ENCODE peak calls at places on chromosomes 7 and 10, in ten cellular contexts. One of them, this sample, is unnamed.
A peak's percentile ranks its signal among the peaks of the same experiment; 100 is the strongest.

GRCh38 chr7:33979807-33980355 is 74.5 kb downstream of the BMPER start:
- DNase-seq in amniotic stem cell: no peak
- DNase-seq in heart right ventricle: no peak
- DNase-seq in T-cell: no peak
- DNase-seq in epithelial cell of prostate: peak; percentile 20
- DNase-seq in CD4-positive, alpha-beta T cell: no peak
- DNase-seq in stimulated activated CD8-positive, alpha-beta memory T cell treated with anti-CD3 and anti-CD28 coated beads, Interleukin-12 subunit alpha, Interleukin-12 subunit beta, amount 100 ng/mL, for 4 hours: no peak
- DNase-seq in ACHN: peak; percentile 42
- DNase-seq in EH: peak; percentile 99
- DNase-seq in fibroblast of the conjunctiva: no peak
- DNase-seq in this sample: no peak

GRCh38 chr7:140322759-140323158 is 75.6 kb downstream of the SLC37A3 start:
- DNase-seq in epithelial cell of prostate: no peak
- DNase-seq in heart right ventricle: no peak
- DNase-seq in stimulated activated CD8-positive, alpha-beta memory T cell treated with anti-CD3 and anti-CD28 coated beads, Interleukin-12 subunit alpha, Interleukin-12 subunit beta, amount 100 ng/mL, for 4 hours: no peak
- DNase-seq in EH: no peak
- DNase-seq in T-cell: no peak
- DNase-seq in fibroblast of the conjunctiva: no peak
- DNase-seq in amniotic stem cell: no peak
- DNase-seq in ACHN: no peak
- DNase-seq in CD4-positive, alpha-beta T cell: no peak
- DNase-seq in this sample: no peak

GRCh38 chr7:4158826-4159225 is 523.3 kb upstream of the FOXK1 start:
- DNase-seq in T-cell: no peak
- DNase-seq in fibroblast of the conjunctiva: no peak
- DNase-seq in ACHN: no peak
- DNase-seq in epithelial cell of prostate: no peak
- DNase-seq in amniotic stem cell: no peak
- DNase-seq in heart right ventricle: no peak
- DNase-seq in EH: no peak
- DNase-seq in CD4-positive, alpha-beta T cell: no peak
- DNase-seq in stimulated activated CD8-positive, alpha-beta memory T cell treated with anti-CD3 and anti-CD28 coated beads, Interleukin-12 subunit alpha, Interleukin-12 subunit beta, amount 100 ng/mL, for 4 hours: no peak
- DNase-seq in this sample: no peak

GRCh38 chr10:29081971-29082699 is 206.7 kb upstream of the LYZL1 start:
- DNase-seq in T-cell: no peak
- DNase-seq in ACHN: no peak
- DNase-seq in amniotic stem cell: no peak
- DNase-seq in fibroblast of the conjunctiva: no peak
- DNase-seq in EH: no peak
- DNase-seq in stimulated activated CD8-positive, alpha-beta memory T cell treated with anti-CD3 and anti-CD28 coated beads, Interleukin-12 subunit alpha, Interleukin-12 subunit beta, amount 100 ng/mL, for 4 hours: no peak
- DNase-seq in epithelial cell of prostate: no peak
- DNase-seq in heart right ventricle: peak; percentile 11
- DNase-seq in CD4-positive, alpha-beta T cell: no peak
- DNase-seq in this sample: no peak

GRCh38 chr7:55502988-55503514 is 69.3 kb downstream of the VOPP1 start:
- DNase-seq in CD4-positive, alpha-beta T cell: no peak
- DNase-seq in amniotic stem cell: no peak
- DNase-seq in fibroblast of the conjunctiva: no peak
- DNase-seq in heart right ventricle: no peak
- DNase-seq in EH: no peak
- DNase-seq in ACHN: no peak
- DNase-seq in T-cell: no peak
- DNase-seq in stimulated activated CD8-positive, alpha-beta memory T cell treated with anti-CD3 and anti-CD28 coated beads, Interleukin-12 subunit alpha, Interleukin-12 subunit beta, amount 100 ng/mL, for 4 hours: no peak
- DNase-seq in epithelial cell of prostate: no peak
- DNase-seq in this sample: no peak

GRCh38 chr7:130268463-130269317 is 2.0 kb downstream of the CPA2 start:
- DNase-seq in heart right ventricle: no peak
- DNase-seq in amniotic stem cell: no peak
- DNase-seq in T-cell: no peak
- DNase-seq in EH: no peak
- DNase-seq in ACHN: no peak
- DNase-seq in epithelial cell of prostate: no peak
- DNase-seq in fibroblast of the conjunctiva: no peak
- DNase-seq in CD4-positive, alpha-beta T cell: no peak
- DNase-seq in stimulated activated CD8-positive, alpha-beta memory T cell treated with anti-CD3 and anti-CD28 coated beads, Interleukin-12 subunit alpha, Interleukin-12 subunit beta, amount 100 ng/mL, for 4 hours: no peak
- DNase-seq in this sample: no peak

GRCh38 chr10:131260452-131261211 is 50.9 kb downstream of the TCERG1L start:
- DNase-seq in ACHN: no peak
- DNase-seq in epithelial cell of prostate: no peak
- DNase-seq in T-cell: no peak
- DNase-seq in fibroblast of the conjunctiva: no peak
- DNase-seq in CD4-positive, alpha-beta T cell: no peak
- DNase-seq in EH: no peak
- DNase-seq in stimulated activated CD8-positive, alpha-beta memory T cell treated with anti-CD3 and anti-CD28 coated beads, Interleukin-12 subunit alpha, Interleukin-12 subunit beta, amount 100 ng/mL, for 4 hours: no peak
- DNase-seq in amniotic stem cell: no peak
- DNase-seq in heart right ventricle: no peak
- DNase-seq in this sample: no peak

GRCh38 chr7:64636386-64636785 is 29.5 kb upstream of the ZNF107 start:
- DNase-seq in fibroblast of the conjunctiva: no peak
- DNase-seq in stimulated activated CD8-positive, alpha-beta memory T cell treated with anti-CD3 and anti-CD28 coated beads, Interleukin-12 subunit alpha, Interleukin-12 subunit beta, amount 100 ng/mL, for 4 hours: no peak
- DNase-seq in ACHN: no peak
- DNase-seq in epithelial cell of prostate: no peak
- DNase-seq in EH: no peak
- DNase-seq in CD4-positive, alpha-beta T cell: no peak
- DNase-seq in amniotic stem cell: no peak
- DNase-seq in heart right ventricle: no peak
- DNase-seq in T-cell: peak; percentile 5
- DNase-seq in this sample: no peak

GRCh38 chr7:68684246-68684850 is 913.9 kb upstream of the AUTS2 start:
- DNase-seq in T-cell: no peak
- DNase-seq in epithelial cell of prostate: no peak
- DNase-seq in heart right ventricle: no peak
- DNase-seq in ACHN: no peak
- DNase-seq in stimulated activated CD8-positive, alpha-beta memory T cell treated with anti-CD3 and anti-CD28 coated beads, Interleukin-12 subunit alpha, Interleukin-12 subunit beta, amount 100 ng/mL, for 4 hours: no peak
- DNase-seq in EH: peak; percentile 20
- DNase-seq in fibroblast of the conjunctiva: no peak
- DNase-seq in CD4-positive, alpha-beta T cell: no peak
- DNase-seq in amniotic stem cell: no peak
- DNase-seq in this sample: no peak

GRCh38 chr10:1100691-1101368 is 44.6 kb downstream of the WDR37 start:
- DNase-seq in EH: no peak
- DNase-seq in ACHN: no peak
- DNase-seq in heart right ventricle: no peak
- DNase-seq in stimulated activated CD8-positive, alpha-beta memory T cell treated with anti-CD3 and anti-CD28 coated beads, Interleukin-12 subunit alpha, Interleukin-12 subunit beta, amount 100 ng/mL, for 4 hours: no peak
- DNase-seq in amniotic stem cell: no peak
- DNase-seq in epithelial cell of prostate: no peak
- DNase-seq in CD4-positive, alpha-beta T cell: no peak
- DNase-seq in fibroblast of the conjunctiva: no peak
- DNase-seq in T-cell: no peak
- DNase-seq in this sample: no peak

GRCh38 chr7:116219288-116219687 is 8.9 kb downstream of the TES start:
- DNase-seq in amniotic stem cell: no peak
- DNase-seq in ACHN: no peak
- DNase-seq in stimulated activated CD8-positive, alpha-beta memory T cell treated with anti-CD3 and anti-CD28 coated beads, Interleukin-12 subunit alpha, Interleukin-12 subunit beta, amount 100 ng/mL, for 4 hours: no peak
- DNase-seq in T-cell: no peak
- DNase-seq in heart right ventricle: no peak
- DNase-seq in CD4-positive, alpha-beta T cell: no peak
- DNase-seq in EH: no peak
- DNase-seq in fibroblast of the conjunctiva: no peak
- DNase-seq in epithelial cell of prostate: no peak
- DNase-seq in this sample: no peak

GRCh38 chr10:4459531-4459930 is 366.5 kb upstream of the AKR1E2 start:
- DNase-seq in heart right ventricle: no peak
- DNase-seq in CD4-positive, alpha-beta T cell: no peak
- DNase-seq in epithelial cell of prostate: no peak
- DNase-seq in ACHN: no peak
- DNase-seq in fibroblast of the conjunctiva: no peak
- DNase-seq in T-cell: no peak
- DNase-seq in amniotic stem cell: no peak
- DNase-seq in EH: peak; percentile 16
- DNase-seq in stimulated activated CD8-positive, alpha-beta memory T cell treated with anti-CD3 and anti-CD28 coated beads, Interleukin-12 subunit alpha, Interleukin-12 subunit beta, amount 100 ng/mL, for 4 hours: no peak
- DNase-seq in this sample: no peak

GRCh38 chr7:140330128-140330527 is 68.2 kb downstream of the SLC37A3 start:
- DNase-seq in epithelial cell of prostate: no peak
- DNase-seq in T-cell: no peak
- DNase-seq in stimulated activated CD8-positive, alpha-beta memory T cell treated with anti-CD3 and anti-CD28 coated beads, Interleukin-12 subunit alpha, Interleukin-12 subunit beta, amount 100 ng/mL, for 4 hours: no peak
- DNase-seq in amniotic stem cell: no peak
- DNase-seq in ACHN: no peak
- DNase-seq in heart right ventricle: no peak
- DNase-seq in fibroblast of the conjunctiva: no peak
- DNase-seq in EH: no peak
- DNase-seq in CD4-positive, alpha-beta T cell: no peak
- DNase-seq in this sample: no peak

GRCh38 chr10:71232089-71232998 is 20.0 kb downstream of the UNC5B start:
- DNase-seq in EH: no peak
- DNase-seq in stimulated activated CD8-positive, alpha-beta memory T cell treated with anti-CD3 and anti-CD28 coated beads, Interleukin-12 subunit alpha, Interleukin-12 subunit beta, amount 100 ng/mL, for 4 hours: no peak
- DNase-seq in amniotic stem cell: no peak
- DNase-seq in fibroblast of the conjunctiva: peak; percentile 48
- DNase-seq in T-cell: no peak
- DNase-seq in CD4-positive, alpha-beta T cell: no peak
- DNase-seq in epithelial cell of prostate: no peak
- DNase-seq in heart right ventricle: peak; percentile 83
- DNase-seq in ACHN: no peak
- DNase-seq in this sample: no peak

GRCh38 chr10:34746094-34746493 is 69.0 kb downstream of the PARD3 start:
- DNase-seq in amniotic stem cell: no peak
- DNase-seq in CD4-positive, alpha-beta T cell: no peak
- DNase-seq in ACHN: no peak
- DNase-seq in T-cell: no peak
- DNase-seq in fibroblast of the conjunctiva: no peak
- DNase-seq in stimulated activated CD8-positive, alpha-beta memory T cell treated with anti-CD3 and anti-CD28 coated beads, Interleukin-12 subunit alpha, Interleukin-12 subunit beta, amount 100 ng/mL, for 4 hours: no peak
- DNase-seq in epithelial cell of prostate: no peak
- DNase-seq in EH: no peak
- DNase-seq in heart right ventricle: no peak
- DNase-seq in this sample: no peak

GRCh38 chr7:96354881-96355280 is 33.0 kb upstream of the SLC25A13 start:
- DNase-seq in heart right ventricle: no peak
- DNase-seq in stimulated activated CD8-positive, alpha-beta memory T cell treated with anti-CD3 and anti-CD28 coated beads, Interleukin-12 subunit alpha, Interleukin-12 subunit beta, amount 100 ng/mL, for 4 hours: no peak
- DNase-seq in EH: no peak
- DNase-seq in CD4-positive, alpha-beta T cell: no peak
- DNase-seq in fibroblast of the conjunctiva: no peak
- DNase-seq in epithelial cell of prostate: no peak
- DNase-seq in amniotic stem cell: no peak
- DNase-seq in T-cell: no peak
- DNase-seq in ACHN: no peak
- DNase-seq in this sample: no peak

GRCh38 chr10:70323143-70323696 is 39.4 kb upstream of the NPFFR1 start:
- DNase-seq in EH: no peak
- DNase-seq in T-cell: peak; percentile 15
- DNase-seq in fibroblast of the conjunctiva: no peak
- DNase-seq in heart right ventricle: no peak
- DNase-seq in epithelial cell of prostate: no peak
- DNase-seq in CD4-positive, alpha-beta T cell: no peak
- DNase-seq in stimulated activated CD8-positive, alpha-beta memory T cell treated with anti-CD3 and anti-CD28 coated beads, Interleukin-12 subunit alpha, Interleukin-12 subunit beta, amount 100 ng/mL, for 4 hours: no peak
- DNase-seq in amniotic stem cell: no peak
- DNase-seq in ACHN: no peak
- DNase-seq in this sample: no peak

GRCh38 chr7:143013473-143013872 is 13.5 kb downstream of the OR9A2 start:
- DNase-seq in EH: no peak
- DNase-seq in epithelial cell of prostate: no peak
- DNase-seq in fibroblast of the conjunctiva: peak; percentile 49
- DNase-seq in CD4-positive, alpha-beta T cell: no peak
- DNase-seq in amniotic stem cell: no peak
- DNase-seq in stimulated activated CD8-positive, alpha-beta memory T cell treated with anti-CD3 and anti-CD28 coated beads, Interleukin-12 subunit alpha, Interleukin-12 subunit beta, amount 100 ng/mL, for 4 hours: no peak
- DNase-seq in heart right ventricle: no peak
- DNase-seq in T-cell: no peak
- DNase-seq in ACHN: no peak
- DNase-seq in this sample: no peak

GRCh38 chr7:81499262-81500116 is 270.4 kb downstream of the HGF start:
- DNase-seq in T-cell: no peak
- DNase-seq in heart right ventricle: peak; percentile 45
- DNase-seq in epithelial cell of prostate: peak; percentile 12
- DNase-seq in stimulated activated CD8-positive, alpha-beta memory T cell treated with anti-CD3 and anti-CD28 coated beads, Interleukin-12 subunit alpha, Interleukin-12 subunit beta, amount 100 ng/mL, for 4 hours: no peak
- DNase-seq in ACHN: peak; percentile 89
- DNase-seq in CD4-positive, alpha-beta T cell: no peak
- DNase-seq in EH: peak; percentile 88
- DNase-seq in amniotic stem cell: peak; percentile 82
- DNase-seq in fibroblast of the conjunctiva: peak; percentile 91
- DNase-seq in this sample: no peak

GRCh38 chr10:17278607-17279240 is 50.7 kb downstream of the VIM start:
- DNase-seq in ACHN: no peak
- DNase-seq in heart right ventricle: no peak
- DNase-seq in EH: no peak
- DNase-seq in amniotic stem cell: no peak
- DNase-seq in stimulated activated CD8-positive, alpha-beta memory T cell treated with anti-CD3 and anti-CD28 coated beads, Interleukin-12 subunit alpha, Interleukin-12 subunit beta, amount 100 ng/mL, for 4 hours: no peak
- DNase-seq in fibroblast of the conjunctiva: no peak
- DNase-seq in epithelial cell of prostate: no peak
- DNase-seq in CD4-positive, alpha-beta T cell: no peak
- DNase-seq in T-cell: no peak
- DNase-seq in this sample: no peak

GRCh38 chr7:72435366-72435765 is 23.2 kb upstream of the CALN1 start:
- DNase-seq in ACHN: no peak
- DNase-seq in heart right ventricle: peak; percentile 5
- DNase-seq in CD4-positive, alpha-beta T cell: no peak
- DNase-seq in EH: no peak
- DNase-seq in T-cell: no peak
- DNase-seq in epithelial cell of prostate: no peak
- DNase-seq in amniotic stem cell: no peak
- DNase-seq in fibroblast of the conjunctiva: no peak
- DNase-seq in stimulated activated CD8-positive, alpha-beta memory T cell treated with anti-CD3 and anti-CD28 coated beads, Interleukin-12 subunit alpha, Interleukin-12 subunit beta, amount 100 ng/mL, for 4 hours: no peak
- DNase-seq in this sample: no peak

GRCh38 chr10:75654171-75654772 is 222.8 kb downstream of the LRMDA start:
- DNase-seq in ACHN: no peak
- DNase-seq in fibroblast of the conjunctiva: no peak
- DNase-seq in T-cell: no peak
- DNase-seq in epithelial cell of prostate: no peak
- DNase-seq in CD4-positive, alpha-beta T cell: no peak
- DNase-seq in EH: no peak
- DNase-seq in amniotic stem cell: no peak
- DNase-seq in heart right ventricle: no peak
- DNase-seq in stimulated activated CD8-positive, alpha-beta memory T cell treated with anti-CD3 and anti-CD28 coated beads, Interleukin-12 subunit alpha, Interleukin-12 subunit beta, amount 100 ng/mL, for 4 hours: no peak
- DNase-seq in this sample: no peak

GRCh38 chr7:138097064-138097741 is 20.9 kb downstream of the AKR1D1 start:
- DNase-seq in T-cell: no peak
- DNase-seq in stimulated activated CD8-positive, alpha-beta memory T cell treated with anti-CD3 and anti-CD28 coated beads, Interleukin-12 subunit alpha, Interleukin-12 subunit beta, amount 100 ng/mL, for 4 hours: no peak
- DNase-seq in epithelial cell of prostate: no peak
- DNase-seq in fibroblast of the conjunctiva: no peak
- DNase-seq in EH: peak; percentile 23
- DNase-seq in amniotic stem cell: no peak
- DNase-seq in heart right ventricle: peak; percentile 6
- DNase-seq in CD4-positive, alpha-beta T cell: no peak
- DNase-seq in ACHN: peak; percentile 58
- DNase-seq in this sample: peak; percentile 33

GRCh38 chr7:39948375-39948774 is 1.7 kb upstream of the CDK13 start:
- DNase-seq in heart right ventricle: no peak
- DNase-seq in epithelial cell of prostate: no peak
- DNase-seq in amniotic stem cell: no peak
- DNase-seq in CD4-positive, alpha-beta T cell: no peak
- DNase-seq in T-cell: peak; percentile 2
- DNase-seq in stimulated activated CD8-positive, alpha-beta memory T cell treated with anti-CD3 and anti-CD28 coated beads, Interleukin-12 subunit alpha, Interleukin-12 subunit beta, amount 100 ng/mL, for 4 hours: no peak
- DNase-seq in EH: no peak
- DNase-seq in fibroblast of the conjunctiva: no peak
- DNase-seq in ACHN: no peak
- DNase-seq in this sample: peak; percentile 6

GRCh38 chr10:120715214-120715613 is 135.9 kb upstream of the WDR11 start:
- DNase-seq in amniotic stem cell: no peak
- DNase-seq in stimulated activated CD8-positive, alpha-beta memory T cell treated with anti-CD3 and anti-CD28 coated beads, Interleukin-12 subunit alpha, Interleukin-12 subunit beta, amount 100 ng/mL, for 4 hours: no peak
- DNase-seq in heart right ventricle: no peak
- DNase-seq in epithelial cell of prostate: no peak
- DNase-seq in CD4-positive, alpha-beta T cell: no peak
- DNase-seq in T-cell: no peak
- DNase-seq in ACHN: no peak
- DNase-seq in EH: no peak
- DNase-seq in fibroblast of the conjunctiva: no peak
- DNase-seq in this sample: no peak

GRCh38 chr7:86846494-86847190 is 202.9 kb downstream of the GRM3 start:
- DNase-seq in T-cell: no peak
- DNase-seq in ACHN: no peak
- DNase-seq in EH: no peak
- DNase-seq in heart right ventricle: no peak
- DNase-seq in epithelial cell of prostate: no peak
- DNase-seq in amniotic stem cell: no peak
- DNase-seq in CD4-positive, alpha-beta T cell: no peak
- DNase-seq in stimulated activated CD8-positive, alpha-beta memory T cell treated with anti-CD3 and anti-CD28 coated beads, Interleukin-12 subunit alpha, Interleukin-12 subunit beta, amount 100 ng/mL, for 4 hours: no peak
- DNase-seq in fibroblast of the conjunctiva: no peak
- DNase-seq in this sample: no peak

GRCh38 chr7:47502240-47502877 is 79.6 kb downstream of the TNS3 start:
- DNase-seq in T-cell: no peak
- DNase-seq in CD4-positive, alpha-beta T cell: no peak
- DNase-seq in ACHN: peak; percentile 18
- DNase-seq in fibroblast of the conjunctiva: no peak
- DNase-seq in heart right ventricle: no peak
- DNase-seq in stimulated activated CD8-positive, alpha-beta memory T cell treated with anti-CD3 and anti-CD28 coated beads, Interleukin-12 subunit alpha, Interleukin-12 subunit beta, amount 100 ng/mL, for 4 hours: no peak
- DNase-seq in EH: peak; percentile 50
- DNase-seq in amniotic stem cell: no peak
- DNase-seq in epithelial cell of prostate: no peak
- DNase-seq in this sample: no peak

GRCh38 chr10:97466755-97467154 is 20.8 kb downstream of the ZDHHC16 start:
- DNase-seq in epithelial cell of prostate: no peak
- DNase-seq in ACHN: peak; percentile 61
- DNase-seq in stimulated activated CD8-positive, alpha-beta memory T cell treated with anti-CD3 and anti-CD28 coated beads, Interleukin-12 subunit alpha, Interleukin-12 subunit beta, amount 100 ng/mL, for 4 hours: no peak
- DNase-seq in heart right ventricle: no peak
- DNase-seq in CD4-positive, alpha-beta T cell: no peak
- DNase-seq in EH: peak; percentile 29
- DNase-seq in fibroblast of the conjunctiva: no peak
- DNase-seq in T-cell: no peak
- DNase-seq in amniotic stem cell: no peak
- DNase-seq in this sample: no peak